ENCODE peak calls at places on chromosomes 2 and 18, in seven cellular contexts. D is NCI-H2029 treated with DMSO at 0.1 percent for 48 hours; B is NCI-H1930; Y is omental fat pad; K is stimulated activated naive CD8-positive, alpha-beta T cell treated with anti-CD3 and anti-CD28 coated beads, Interleukin-15, Interleukin-2, amounts not matched to agents 100 U/mL and 50 U/mL, for 24 hours; L is HS-5; T is activated B cell treated with CpG ODN at 0.5 μM for 24 hours. Z is an unnamed sample.
A peak's percentile ranks its signal among the peaks of the same experiment; 100 is the strongest.

GRCh38 chr18:76432970-76433767 is 61.9 kb downstream of the ZNF516 start:
- DNase-seq in D (no peak), B (no peak), Y (no peak), K (no peak), L (no peak), T (no peak), Z (no peak)

GRCh38 chr18:11514267-11514666 is 95.1 kb upstream of the SLC35G4 start:
- DNase-seq in D (no peak), B (no peak), Y (no peak), K (no peak), L (no peak), T (no peak), Z (no peak)

GRCh38 chr18:48826271-48826670 is 124.5 kb downstream of the SMAD7 start:
- DNase-seq in D (no peak), B (no peak), Y (peak; percentile 3), K (peak; percentile 0), L (no peak), T (no peak), Z (no peak)

GRCh38 chr18:6368017-6368416 is 46.7 kb downstream of the L3MBTL4 start:
- DNase-seq in D (no peak), B (no peak), Y (no peak), K (no peak), L (no peak), T (no peak), Z (no peak)

GRCh38 chr2:38723173-38723572 is 28.0 kb downstream of the SRSF7 start:
- DNase-seq in D (no peak), B (no peak), Y (no peak), K (peak; percentile 32), L (no peak), T (no peak), Z (no peak)

GRCh38 chr18:8661754-8662573 is 43.4 kb upstream of the MTCL1 start:
- DNase-seq in D (peak; percentile 38), B (peak; percentile 56), Y (no peak), K (no peak), L (no peak), T (no peak), Z (peak; percentile 94)

GRCh38 chr2:64622443-64623231 is 31.1 kb downstream of the SERTAD2 start:
- DNase-seq in D (no peak), B (no peak), Y (peak; percentile 7), K (no peak), L (no peak), T (no peak), Z (no peak)

GRCh38 chr2:216549926-216550690 is 51.5 kb downstream of the RPL37A start:
- DNase-seq in D (no peak), B (no peak), Y (no peak), K (no peak), L (no peak), T (no peak), Z (no peak)

GRCh38 chr2:74201596-74201995 is 3.2 kb downstream of the MTHFD2 start:
- DNase-seq in D (no peak), B (no peak), Y (no peak), K (no peak), L (peak; percentile 46), T (no peak), Z (no peak)

GRCh38 chr2:112024246-112024645 is 30.8 kb upstream of the TMEM87B start:
- DNase-seq in D (no peak), B (no peak), Y (no peak), K (no peak), L (no peak), T (no peak), Z (no peak)

GRCh38 chr18:22347624-22348511 is 69.8 kb downstream of the CTAGE1 start:
- DNase-seq in D (no peak), B (no peak), Y (no peak), K (peak; percentile 24), L (no peak), T (no peak), Z (no peak)

GRCh38 chr2:104698276-104698675 is 155.6 kb upstream of the POU3F3 start:
- DNase-seq in D (no peak), B (no peak), Y (no peak), K (no peak), L (no peak), T (no peak), Z (no peak)

GRCh38 chr18:57190026-57190425 is 43.1 kb downstream of the BOD1L2 start:
- DNase-seq in D (no peak), B (no peak), Y (no peak), K (no peak), L (no peak), T (no peak), Z (no peak)

GRCh38 chr2:167258712-167259111 is 370.4 kb downstream of the XIRP2 start:
- DNase-seq in D (no peak), B (no peak), Y (no peak), K (no peak), L (no peak), T (no peak), Z (no peak)

GRCh38 chr2:10283106-10284062 is 19.3 kb upstream of the HPCAL1 start:
- DNase-seq in D (no peak), B (no peak), Y (no peak), K (peak; percentile 42), L (peak; percentile 76), T (no peak), Z (no peak)

GRCh38 chr2:28137221-28137620 is 246.7 kb downstream of the BABAM2 start:
- DNase-seq in D (no peak), B (no peak), Y (no peak), K (no peak), L (peak; percentile 64), T (no peak), Z (no peak)

GRCh38 chr2:73112026-73112912 is 479 bp downstream of the RAB11FIP5 start:
- DNase-seq in D (no peak), B (peak; percentile 31), Y (no peak), K (peak; percentile 19), L (no peak), T (peak; percentile 35), Z (peak; percentile 19)

Z was measured in NCI-H774.